ENCODE peak calls at places on chromosomes 5 and 9, in six cellular contexts. One of them, this sample, is unnamed.

GRCh38 chr5:148335259-148335658 is at the start of gene SPINK9:
- DNase-seq in fibroblast of villous mesenchyme: no peak
- DNase-seq in B cell: no peak
- DNase-seq in right atrium auricular region: no peak
- DNase-seq in H9: no peak
- DNase-seq in heart left ventricle: no peak
- DNase-seq in this sample: no peak

GRCh38 chr5:127960126-127960744 is 123.3 kb upstream of the SLC12A2 start:
- DNase-seq in B cell: no peak
- DNase-seq in heart left ventricle: no peak
- DNase-seq in fibroblast of villous mesenchyme: no peak
- DNase-seq in right atrium auricular region: no peak
- DNase-seq in H9: no peak
- DNase-seq in this sample: no peak

GRCh38 chr9:112535811-112536210 is 49.2 kb downstream of the KIAA1958 start:
- DNase-seq in fibroblast of villous mesenchyme: peak
- DNase-seq in H9: no peak
- DNase-seq in right atrium auricular region: no peak
- DNase-seq in B cell: no peak
- DNase-seq in heart left ventricle: no peak
- DNase-seq in this sample: no peak

GRCh38 chr9:93120846-93121315 is 13.2 kb downstream of the NINJ1 start:
- DNase-seq in B cell: no peak
- DNase-seq in H9: peak
- DNase-seq in fibroblast of villous mesenchyme: no peak
- DNase-seq in right atrium auricular region: no peak
- DNase-seq in heart left ventricle: peak
- DNase-seq in this sample: no peak

GRCh38 chr5:168702511-168702910 is 123.3 kb upstream of the PANK3 start:
- DNase-seq in right atrium auricular region: no peak
- DNase-seq in heart left ventricle: no peak
- DNase-seq in fibroblast of villous mesenchyme: no peak
- DNase-seq in H9: no peak
- DNase-seq in B cell: no peak
- DNase-seq in this sample: no peak

GRCh38 chr5:137148128-137148527 is 351.0 kb downstream of the SPOCK1 start:
- DNase-seq in heart left ventricle: no peak
- DNase-seq in B cell: no peak
- DNase-seq in H9: no peak
- DNase-seq in fibroblast of villous mesenchyme: no peak
- DNase-seq in right atrium auricular region: no peak
- DNase-seq in this sample: no peak

GRCh38 chr9:115590016-115590415 is 472.1 kb upstream of the TNC start:
- DNase-seq in right atrium auricular region: no peak
- DNase-seq in heart left ventricle: peak
- DNase-seq in fibroblast of villous mesenchyme: peak
- DNase-seq in H9: no peak
- DNase-seq in B cell: no peak
- DNase-seq in this sample: peak

GRCh38 chr5:120771181-120771580 is 307.1 kb downstream of the PRR16 start:
- DNase-seq in H9: no peak
- DNase-seq in fibroblast of villous mesenchyme: no peak
- DNase-seq in right atrium auricular region: no peak
- DNase-seq in heart left ventricle: no peak
- DNase-seq in B cell: no peak
- DNase-seq in this sample: no peak

GRCh38 chr5:116733995-116734716 is 159.5 kb upstream of the SEMA6A start:
- DNase-seq in B cell: no peak
- DNase-seq in H9: no peak
- DNase-seq in heart left ventricle: peak
- DNase-seq in fibroblast of villous mesenchyme: no peak
- DNase-seq in right atrium auricular region: no peak
- DNase-seq in this sample: no peak

GRCh38 chr9:100515578-100516494 is 42.9 kb downstream of the TMEFF1 start:
- DNase-seq in right atrium auricular region: no peak
- DNase-seq in fibroblast of villous mesenchyme: peak
- DNase-seq in B cell: no peak
- DNase-seq in heart left ventricle: no peak
- DNase-seq in H9: no peak
- DNase-seq in this sample: no peak

GRCh38 chr5:135977375-135977928 is 22.7 kb upstream of the LECT2 start:
- DNase-seq in fibroblast of villous mesenchyme: peak
- DNase-seq in heart left ventricle: peak
- DNase-seq in B cell: no peak
- DNase-seq in H9: peak
- DNase-seq in right atrium auricular region: peak
- DNase-seq in this sample: peak

GRCh38 chr9:97535771-97536170 is 34.3 kb downstream of the TMOD1 start:
- DNase-seq in heart left ventricle: no peak
- DNase-seq in B cell: peak
- DNase-seq in right atrium auricular region: no peak
- DNase-seq in H9: no peak
- DNase-seq in fibroblast of villous mesenchyme: no peak
- DNase-seq in this sample: no peak

GRCh38 chr5:149423287-149424268 is 44.5 kb upstream of the IL17B start:
- DNase-seq in right atrium auricular region: peak
- DNase-seq in B cell: no peak
- DNase-seq in fibroblast of villous mesenchyme: peak
- DNase-seq in heart left ventricle: peak
- DNase-seq in H9: peak
- DNase-seq in this sample: no peak

GRCh38 chr9:11431490-11431889 is 818.7 kb upstream of the PTPRD start:
- DNase-seq in H9: no peak
- DNase-seq in right atrium auricular region: no peak
- DNase-seq in heart left ventricle: no peak
- DNase-seq in B cell: no peak
- DNase-seq in fibroblast of villous mesenchyme: no peak
- DNase-seq in this sample: no peak

GRCh38 chr5:63923914-63924313 is 38.3 kb downstream of the HTR1A start:
- DNase-seq in right atrium auricular region: no peak
- DNase-seq in fibroblast of villous mesenchyme: no peak
- DNase-seq in heart left ventricle: no peak
- DNase-seq in H9: no peak
- DNase-seq in B cell: no peak
- DNase-seq in this sample: peak

GRCh38 chr9:77945798-77946197 is 85.8 kb downstream of the GNAQ start:
- DNase-seq in fibroblast of villous mesenchyme: peak
- DNase-seq in heart left ventricle: no peak
- DNase-seq in B cell: no peak
- DNase-seq in H9: no peak
- DNase-seq in right atrium auricular region: no peak
- DNase-seq in this sample: no peak

GRCh38 chr5:140213370-140213983 is 38.5 kb downstream of the CYSTM1 start:
- DNase-seq in B cell: no peak
- DNase-seq in H9: no peak
- DNase-seq in fibroblast of villous mesenchyme: no peak
- DNase-seq in right atrium auricular region: no peak
- DNase-seq in heart left ventricle: no peak
- DNase-seq in this sample: no peak

GRCh38 chr9:90508940-90509339 is 133.7 kb downstream of the DIRAS2 start:
- DNase-seq in right atrium auricular region: no peak
- DNase-seq in B cell: no peak
- DNase-seq in H9: no peak
- DNase-seq in heart left ventricle: no peak
- DNase-seq in fibroblast of villous mesenchyme: no peak
- DNase-seq in this sample: no peak

GRCh38 chr9:12826924-12827655 is 52.3 kb downstream of the LURAP1L start:
- DNase-seq in heart left ventricle: no peak
- DNase-seq in right atrium auricular region: no peak
- DNase-seq in fibroblast of villous mesenchyme: peak
- DNase-seq in B cell: no peak
- DNase-seq in H9: no peak
- DNase-seq in this sample: no peak

GRCh38 chr9:9771314-9771713 is 841.5 kb downstream of the PTPRD start:
- DNase-seq in B cell: no peak
- DNase-seq in H9: no peak
- DNase-seq in fibroblast of villous mesenchyme: no peak
- DNase-seq in right atrium auricular region: no peak
- DNase-seq in heart left ventricle: no peak
- DNase-seq in this sample: no peak

GRCh38 chr5:122493776-122494518 is 181.9 kb downstream of the SNCAIP start:
- DNase-seq in right atrium auricular region: no peak
- DNase-seq in B cell: no peak
- DNase-seq in heart left ventricle: no peak
- DNase-seq in fibroblast of villous mesenchyme: no peak
- DNase-seq in H9: no peak
- DNase-seq in this sample: no peak

GRCh38 chr9:81898851-81899250 is 29.4 kb upstream of the SPATA31D4 start:
- DNase-seq in fibroblast of villous mesenchyme: no peak
- DNase-seq in right atrium auricular region: no peak
- DNase-seq in heart left ventricle: no peak
- DNase-seq in H9: no peak
- DNase-seq in B cell: no peak
- DNase-seq in this sample: no peak

GRCh38 chr5:112124788-112125187 is 294.3 kb downstream of the EPB41L4A start:
- DNase-seq in B cell: no peak
- DNase-seq in fibroblast of villous mesenchyme: no peak
- DNase-seq in H9: no peak
- DNase-seq in heart left ventricle: no peak
- DNase-seq in right atrium auricular region: no peak
- DNase-seq in this sample: no peak

GRCh38 chr5:80168388-80169028 is 87.3 kb downstream of the SERINC5 start:
- DNase-seq in right atrium auricular region: no peak
- DNase-seq in fibroblast of villous mesenchyme: no peak
- DNase-seq in H9: no peak
- DNase-seq in B cell: no peak
- DNase-seq in heart left ventricle: no peak
- DNase-seq in this sample: no peak

DNA sequence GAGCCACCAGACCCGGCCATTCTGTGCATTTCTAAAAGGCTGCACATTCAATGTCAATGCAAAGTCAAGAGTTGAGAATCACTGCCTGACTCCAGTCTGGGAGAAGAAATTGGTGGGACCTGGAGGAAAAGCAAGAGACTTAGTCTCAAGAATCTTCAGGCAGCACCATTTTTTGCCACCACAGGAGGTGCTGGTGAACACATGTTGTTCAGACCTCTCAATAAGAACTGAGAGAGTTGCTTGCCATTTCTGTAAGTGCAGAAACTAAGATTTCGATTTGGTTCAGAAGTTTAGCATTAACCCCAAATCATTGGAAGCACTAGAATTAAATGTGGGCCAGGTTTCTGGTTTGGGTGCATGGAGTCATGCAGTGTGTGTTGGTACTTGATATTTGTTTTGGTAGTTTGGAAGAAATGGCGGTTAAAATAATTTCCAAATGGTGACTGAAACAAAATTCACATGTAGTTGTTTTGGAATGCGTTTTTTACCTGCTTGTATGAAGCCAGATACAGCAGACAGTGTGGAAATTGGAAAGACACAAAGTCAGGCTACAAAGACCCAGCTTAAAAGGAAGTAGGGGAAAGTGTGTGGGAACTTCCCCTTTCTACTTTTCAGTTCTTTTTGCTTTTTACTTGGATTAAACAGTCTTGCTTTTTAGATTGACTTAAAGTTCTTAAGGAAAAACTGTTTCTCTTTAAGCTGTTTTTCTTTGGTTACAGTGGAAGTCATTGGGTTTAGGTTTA is 20.4 kb downstream of the PDE8B start:
- DNase-seq in right atrium auricular region: no peak
- DNase-seq in H9: no peak
- DNase-seq in B cell: no peak
- DNase-seq in heart left ventricle: no peak
- DNase-seq in fibroblast of villous mesenchyme: no peak
- DNase-seq in this sample: no peak
- TF ChIP-seq CTCF in right atrium auricular region: no peak
- TF ChIP-seq CTCF in H9: peak
- TF ChIP-seq CTCF in B cell: no peak
- TF ChIP-seq CTCF in heart left ventricle: no peak
- TF ChIP-seq CTCF in fibroblast of villous mesenchyme: peak
- TF ChIP-seq CTCF in this sample: no peak

GRCh38 chr9:118809160-118809625 is 560.0 kb downstream of the BRINP1 start:
- DNase-seq in B cell: no peak
- DNase-seq in H9: peak
- DNase-seq in right atrium auricular region: no peak
- DNase-seq in fibroblast of villous mesenchyme: no peak
- DNase-seq in heart left ventricle: no peak
- DNase-seq in this sample: peak
- TF ChIP-seq CTCF in B cell: no peak
- TF ChIP-seq CTCF in H9: peak
- TF ChIP-seq CTCF in right atrium auricular region: no peak
- TF ChIP-seq CTCF in fibroblast of villous mesenchyme: no peak
- TF ChIP-seq CTCF in heart left ventricle: no peak
- TF ChIP-seq CTCF in this sample: no peak

DNA sequence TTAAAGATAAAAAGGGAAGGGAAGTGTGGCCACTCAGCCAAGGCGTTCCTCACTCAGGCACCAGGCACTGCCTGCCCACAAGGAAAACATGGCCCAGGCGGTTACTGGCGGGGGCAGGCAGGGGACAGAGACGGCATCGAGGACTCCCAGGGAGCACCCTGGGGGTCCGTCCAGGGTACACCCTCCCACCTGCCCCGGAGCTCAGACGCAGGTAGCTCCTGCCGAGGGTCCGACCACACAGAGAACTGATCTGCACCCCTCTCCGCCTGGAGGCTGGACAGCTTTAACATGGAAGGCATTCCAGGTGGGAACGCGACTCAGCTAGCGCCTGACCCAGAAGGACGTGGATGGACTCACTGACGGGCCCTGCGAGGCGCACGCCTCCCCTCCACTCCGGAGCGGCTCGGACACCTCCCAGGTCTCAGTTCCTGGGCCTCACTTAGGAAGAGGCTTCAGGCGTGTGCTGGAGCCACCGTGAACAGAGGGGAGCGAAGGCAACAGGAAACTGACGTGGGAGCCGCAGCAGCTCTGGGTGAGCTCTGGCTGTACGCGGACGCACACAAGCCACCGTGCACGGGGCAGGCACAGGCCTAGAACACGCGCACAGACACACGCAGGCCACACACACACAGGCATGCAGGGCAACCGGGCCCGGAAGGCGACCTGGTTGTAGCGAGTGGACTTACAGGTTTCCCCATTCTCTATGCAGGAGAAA is 47.5 kb downstream of the NKD2 start:
- DNase-seq in fibroblast of villous mesenchyme: no peak
- DNase-seq in right atrium auricular region: no peak
- DNase-seq in H9: no peak
- DNase-seq in heart left ventricle: no peak
- DNase-seq in B cell: no peak
- DNase-seq in this sample: no peak
- TF ChIP-seq CTCF in fibroblast of villous mesenchyme: no peak
- TF ChIP-seq CTCF in right atrium auricular region: no peak
- TF ChIP-seq CTCF in H9: no peak
- TF ChIP-seq CTCF in heart left ventricle: no peak
- TF ChIP-seq CTCF in B cell: no peak
- TF ChIP-seq CTCF in this sample: no peak

GRCh38 chr9:94979904-94980507 is 253.5 kb downstream of the AOPEP start:
- DNase-seq in fibroblast of villous mesenchyme: no peak
- DNase-seq in heart left ventricle: no peak
- DNase-seq in H9: no peak
- DNase-seq in B cell: no peak
- DNase-seq in right atrium auricular region: no peak
- DNase-seq in this sample: no peak
- TF ChIP-seq CTCF in fibroblast of villous mesenchyme: no peak
- TF ChIP-seq CTCF in heart left ventricle: no peak
- TF ChIP-seq CTCF in H9: no peak
- TF ChIP-seq CTCF in B cell: no peak
- TF ChIP-seq CTCF in right atrium auricular region: no peak
- TF ChIP-seq CTCF in this sample: no peak

DNA sequence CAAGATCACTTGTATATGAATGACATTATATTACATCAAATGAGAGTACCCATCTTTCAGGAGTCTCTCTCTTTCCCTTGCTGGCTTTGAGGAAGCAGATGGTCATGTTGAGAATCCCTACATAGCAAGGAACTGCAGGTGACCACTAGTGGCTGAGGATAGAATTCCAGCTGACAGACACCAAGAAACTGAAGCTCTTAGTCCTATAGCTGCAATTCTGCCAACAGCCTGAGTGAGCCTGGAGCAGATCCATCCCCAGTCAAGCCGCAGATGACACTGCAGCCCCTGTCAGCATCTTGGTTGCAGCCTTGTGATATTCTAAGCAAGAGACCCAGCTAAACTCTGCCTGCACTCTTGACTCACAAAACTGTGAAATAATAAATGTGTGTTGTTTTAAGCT is 531.5 kb downstream of the CSNK1G3 start:
- DNase-seq in fibroblast of villous mesenchyme: no peak
- DNase-seq in right atrium auricular region: no peak
- DNase-seq in H9: peak
- DNase-seq in B cell: no peak
- DNase-seq in heart left ventricle: no peak
- DNase-seq in this sample: no peak
- TF ChIP-seq CTCF in fibroblast of villous mesenchyme: peak
- TF ChIP-seq CTCF in right atrium auricular region: no peak
- TF ChIP-seq CTCF in H9: peak
- TF ChIP-seq CTCF in B cell: no peak
- TF ChIP-seq CTCF in heart left ventricle: no peak
- TF ChIP-seq CTCF in this sample: no peak

This sample was measured in lung.